ENCODE peak calls at places on chromosomes 6 and 20, in nine cellular contexts. Z, X, Q, E, H, G, W, N and F are unnamed samples.

GRCh38 chr6:87430499-87430898 is 22.7 kb downstream of the CFAP206 start:
- DNase-seq in G (no peak), Q (no peak), Z (no peak), H (no peak), E (no peak), X (no peak), W (no peak), N (no peak), F (no peak)

GRCh38 chr6:108453601-108454157 is 107.0 kb upstream of the FOXO3 start:
- DNase-seq in X (no peak), G (no peak), W (no peak), N (peak), Q (no peak), H (no peak), E (peak), Z (peak), F (no peak)

GRCh38 chr6:31202259-31203166 is 32.0 kb upstream of the POU5F1 start:
- DNase-seq in W (no peak), Q (no peak), H (no peak), G (peak), X (peak), E (no peak), N (no peak), Z (no peak), F (no peak)

GRCh38 chr20:52614036-52614863 is 357.9 kb upstream of the TSHZ2 start:
- DNase-seq in Z (no peak), X (no peak), G (no peak), Q (no peak), H (no peak), E (no peak), N (no peak), W (no peak), F (no peak)

GRCh38 chr20:53829086-53829703 is 235.6 kb upstream of the ZNF217 start:
- DNase-seq in W (no peak), N (peak), E (peak), G (no peak), H (no peak), X (peak), Q (no peak), Z (peak), F (peak)

GRCh38 chr6:55869731-55870130 is 5.7 kb downstream of the BMP5 start:
- DNase-seq in Z (no peak), Q (no peak), H (no peak), G (no peak), N (no peak), E (no peak), W (no peak), X (no peak), F (no peak)

GRCh38 chr20:330233-331149 is 5.1 kb downstream of the SOX12 start:
- DNase-seq in H (no peak), Z (peak), X (peak), E (peak), N (peak), G (no peak), Q (no peak), W (peak), F (no peak)

GRCh38 chr6:26276841-26277648 is 88.0 kb upstream of the BTN3A2 start:
- DNase-seq in H (no peak), W (no peak), Q (no peak), X (no peak), E (no peak), N (no peak), Z (no peak), G (no peak), F (no peak)

GRCh38 chr6:149483302-149483701 is 1.5 kb downstream of the ZC3H12D start:
- DNase-seq in W (no peak), X (no peak), Z (no peak), Q (no peak), N (no peak), E (no peak), H (no peak), G (no peak), F (no peak)

GRCh38 chr6:7241709-7242645 is 71.0 kb downstream of the SSR1 start:
- DNase-seq in W (no peak), E (no peak), G (no peak), H (no peak), Z (no peak), N (no peak), X (peak), Q (no peak), F (no peak)

GRCh38 chr6:96015321-96015790 is 418 bp upstream of the FUT9 start:
- DNase-seq in H (peak), W (no peak), Q (no peak), X (peak), Z (no peak), E (no peak), N (no peak), G (no peak), F (no peak)

GRCh38 chr20:38680492-38681118 is 43.7 kb upstream of the SLC32A1 start:
- DNase-seq in Z (peak), X (peak), W (no peak), N (peak), Q (no peak), E (peak), H (no peak), G (no peak), F (no peak)

GRCh38 chr6:139376604-139377218 is 2.3 kb upstream of the CITED2 start:
- DNase-seq in N (peak), Q (no peak), W (no peak), E (peak), H (no peak), X (peak), G (no peak), Z (peak), F (no peak)

GRCh38 chr20:22686097-22686496 is 101.7 kb upstream of the FOXA2 start:
- DNase-seq in W (no peak), Z (peak), N (peak), G (peak), Q (no peak), H (no peak), X (peak), E (peak), F (peak)

GRCh38 chr20:13297105-13297899 is 76.2 kb downstream of the ISM1 start:
- DNase-seq in Q (no peak), Z (no peak), H (no peak), W (no peak), E (no peak), X (peak), N (no peak), G (no peak), F (no peak)

GRCh38 chr6:30192076-30192475 is 21.1 kb downstream of the TRIM26 start:
- DNase-seq in W (no peak), Q (no peak), G (no peak), N (no peak), Z (no peak), E (no peak), X (no peak), H (no peak), F (no peak)

GRCh38 chr6:80348263-80348662 is 241.8 kb downstream of the BCKDHB start:
- DNase-seq in E (no peak), G (no peak), N (no peak), H (no peak), Q (no peak), X (no peak), W (no peak), Z (peak), F (no peak)

GRCh38 chr6:93964926-93965325 is 545.6 kb upstream of the EPHA7 start:
- DNase-seq in H (no peak), E (no peak), G (no peak), W (no peak), N (no peak), Q (no peak), X (no peak), Z (no peak), F (no peak)

GRCh38 chr6:7204726-7205125 is 97.0 kb downstream of the RREB1 start:
- DNase-seq in E (peak), G (no peak), H (no peak), Z (peak), Q (no peak), N (peak), X (no peak), W (no peak), F (no peak)

GRCh38 chr20:57508831-57509230 is 16.1 kb downstream of the CTCFL start:
- DNase-seq in Z (no peak), E (no peak), N (no peak), X (no peak), H (no peak), G (no peak), W (no peak), Q (no peak), F (no peak)

GRCh38 chr6:21241231-21242130 is 352.1 kb upstream of the SOX4 start:
- DNase-seq in H (no peak), W (no peak), G (no peak), Z (no peak), E (no peak), X (no peak), N (no peak), Q (no peak), F (no peak)

GRCh38 chr6:7846971-7847818 is 63.4 kb downstream of the TXNDC5 start:
- DNase-seq in Z (peak), H (no peak), W (no peak), G (no peak), N (peak), Q (no peak), X (no peak), E (peak), F (no peak)

GRCh38 chr20:33423141-33423834 is 20.3 kb downstream of the SNTA1 start:
- DNase-seq in G (peak), N (peak), E (peak), Q (peak), X (peak), W (no peak), H (no peak), Z (peak), F (peak)

GRCh38 chr6:6193221-6193745 is 127.2 kb downstream of the F13A1 start:
- DNase-seq in X (no peak), E (no peak), Q (no peak), H (no peak), G (no peak), N (no peak), Z (no peak), W (no peak), F (no peak)

GRCh38 chr6:26520088-26520839 is 17.9 kb upstream of the HMGN4 start:
- DNase-seq in W (no peak), H (no peak), G (no peak), Q (no peak), N (no peak), X (no peak), Z (no peak), E (no peak), F (no peak)

GRCh38 chr20:48668451-48668946 is 159.3 kb downstream of the PREX1 start:
- DNase-seq in X (no peak), Z (peak), W (no peak), N (peak), E (peak), H (peak), G (no peak), Q (no peak), F (no peak)

GRCh38 chr20:36571564-36572504 is 1.6 kb upstream of the TGIF2 start:
- DNase-seq in X (peak), Q (no peak), Z (no peak), E (no peak), G (no peak), H (no peak), W (peak), N (no peak), F (no peak)

GRCh38 chr20:3980260-3981131 is 34.9 kb downstream of the RNF24 start:
- DNase-seq in N (peak), W (peak), E (peak), Z (peak), G (no peak), H (no peak), Q (no peak), X (peak), F (no peak)

GRCh38 chr20:10040070-10040970 is 5.5 kb downstream of the ANKEF1 start:
- DNase-seq in N (peak), E (peak), Z (peak), Q (no peak), H (no peak), W (no peak), X (no peak), G (no peak), F (no peak)

GRCh38 chr20:58233881-58234528 is 5.6 kb upstream of the ANKRD60 start:
- DNase-seq in Q (no peak), X (no peak), E (no peak), G (peak), H (no peak), N (peak), W (no peak), Z (peak), F (no peak)

GRCh38 chr6:37987008-37987407 is 167.5 kb downstream of the ZFAND3 start:
- DNase-seq in X (peak), Q (no peak), G (no peak), Z (peak), W (no peak), N (peak), H (no peak), E (peak), F (no peak)

GRCh38 chr6:77341058-77341986 is 122.0 kb downstream of the HTR1B start:
- DNase-seq in Z (peak), W (no peak), X (no peak), E (peak), G (no peak), Q (no peak), N (peak), H (no peak), F (no peak)

GRCh38 chr6:137736048-137736846 is 130.8 kb upstream of the TNFAIP3 start:
- DNase-seq in X (no peak), W (peak), H (no peak), G (no peak), E (no peak), N (no peak), Z (no peak), Q (no peak), F (no peak)

GRCh38 chr20:13638162-13638495 is 603 bp downstream of the TASP1 start:
- DNase-seq in H (no peak), N (no peak), E (peak), X (no peak), Z (peak), G (no peak), Q (no peak), W (no peak), F (no peak)

GRCh38 chr6:54586251-54586650 is 260.3 kb upstream of the FAM83B start:
- DNase-seq in G (no peak), H (no peak), Z (peak), Q (no peak), E (peak), X (no peak), W (no peak), N (peak), F (peak)

GRCh38 chr6:122399055-122399347 is 451 bp upstream of the HSF2 start:
- DNase-seq in W (no peak), N (no peak), H (no peak), Q (no peak), E (no peak), G (no peak), X (no peak), Z (no peak), F (no peak)

GRCh38 chr6:30071081-30071818 is 4.3 kb downstream of the PPP1R11 start:
- DNase-seq in Z (peak), H (no peak), W (peak), E (peak), N (peak), Q (no peak), X (peak), G (peak), F (no peak)

GRCh38 chr6:125480571-125480970 is 178.8 kb upstream of the HDDC2 start:
- DNase-seq in Z (peak), Q (no peak), E (peak), W (no peak), X (no peak), H (no peak), N (peak), G (no peak), F (no peak)

GRCh38 chr20:48831702-48832422 is 4.1 kb upstream of the PREX1 start:
- DNase-seq in X (peak), N (peak), Z (peak), Q (no peak), H (no peak), W (no peak), G (no peak), E (peak), F (peak)

DNA sequence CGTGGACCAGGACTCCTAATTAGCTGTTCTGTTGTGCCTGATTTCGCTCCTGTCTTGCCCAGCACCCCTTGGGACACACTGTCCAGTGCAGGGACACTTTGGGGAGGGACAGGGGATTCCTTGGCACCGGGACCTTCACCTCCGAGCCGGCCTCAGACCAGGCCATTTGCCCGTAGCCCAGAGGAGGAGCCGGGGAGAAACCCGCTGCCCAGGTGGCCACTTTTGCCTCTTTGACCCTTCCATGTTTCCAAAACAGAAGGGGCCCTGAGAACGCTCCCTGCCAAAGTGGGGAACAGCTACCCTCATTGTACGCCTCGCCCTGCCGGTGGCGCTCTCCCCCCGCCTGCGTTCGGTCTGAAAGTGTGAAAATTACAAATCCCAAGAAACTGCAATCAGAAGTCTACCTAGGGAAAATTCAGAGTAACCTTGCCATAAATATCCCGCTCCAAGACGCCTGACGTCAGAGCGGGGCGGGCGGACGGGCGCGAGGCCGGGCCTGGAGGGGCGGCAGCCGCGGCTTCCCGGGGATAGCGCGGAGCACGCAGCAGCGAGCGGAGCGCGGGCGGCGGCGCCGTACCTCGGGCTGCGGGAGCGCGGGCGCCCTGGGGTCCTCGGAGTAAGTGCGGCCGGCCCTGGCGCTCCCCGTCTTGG is at the start of gene DAAM2:
- DNase-seq in E (peak), N (peak), H (no peak), W (no peak), Q (peak), G (peak), Z (peak), X (peak), F (no peak)
- TF ChIP-seq CTCF in E (no peak), N (peak), H (no peak), W (no peak), Q (peak), G (no peak), Z (peak), X (peak), F (peak)

GRCh38 chr6:169961772-169962561 is 210.5 kb downstream of the ERMARD start:
- DNase-seq in X (peak), Q (peak), Z (no peak), E (no peak), N (peak), H (peak), G (no peak), W (no peak), F (no peak)
- TF ChIP-seq CTCF in X (peak), Q (peak), Z (no peak), E (no peak), N (peak), H (peak), G (no peak), W (no peak), F (peak)

DNA sequence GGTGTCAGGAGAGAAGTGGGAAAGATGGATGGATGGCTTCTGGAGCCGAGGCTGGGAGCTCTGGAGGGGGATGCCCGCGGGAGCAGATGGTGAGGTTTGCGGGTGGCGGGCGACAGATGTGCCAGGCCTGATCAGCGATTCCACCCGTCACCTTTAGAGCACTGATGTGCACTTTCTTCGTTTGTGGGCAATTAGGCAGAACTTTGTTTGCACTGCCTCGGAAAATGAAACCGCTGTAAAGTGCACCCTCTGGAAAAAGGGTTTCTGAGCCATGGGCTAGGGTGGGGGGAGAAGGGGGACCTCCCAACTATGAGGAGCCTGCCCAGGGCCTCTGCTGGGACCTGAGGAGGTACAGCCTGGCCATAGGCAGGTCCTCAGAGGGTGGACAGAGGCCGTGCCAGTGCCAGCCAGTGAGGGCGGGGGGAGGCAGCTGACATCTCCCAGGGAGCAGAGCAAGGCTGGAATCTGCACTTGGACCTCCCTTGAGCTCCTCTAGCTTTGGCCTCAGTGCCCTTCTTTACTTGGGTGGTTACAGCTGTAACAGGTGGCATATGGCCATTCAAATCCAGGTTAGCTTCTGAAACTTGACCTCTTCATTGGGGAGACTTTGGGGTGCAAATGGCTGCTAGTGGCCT is 58.7 kb downstream of the CD40 start:
- DNase-seq in X (no peak), G (no peak), Z (no peak), W (no peak), H (no peak), E (no peak), N (no peak), Q (no peak), F (no peak)
- TF ChIP-seq CTCF in X (no peak), G (no peak), Z (no peak), W (no peak), H (no peak), E (no peak), N (no peak), Q (no peak), F (no peak)

GRCh38 chr6:164415832-164416563 is 893.4 kb downstream of the C6orf118 start:
- DNase-seq in G (no peak), Z (no peak), E (no peak), Q (no peak), H (no peak), X (no peak), N (peak), W (no peak), F (no peak)

GRCh38 chr6:164412566-164412965 is 896.8 kb downstream of the C6orf118 start:
- DNase-seq in N (no peak), H (no peak), X (no peak), Z (no peak), Q (no peak), G (no peak), W (no peak), E (no peak), F (no peak)

GRCh38 chr6:164419099-164419498 is 890.3 kb downstream of the C6orf118 start:
- DNase-seq in Q (no peak), H (no peak), X (no peak), G (no peak), W (no peak), N (no peak), Z (no peak), E (no peak), F (no peak)

GRCh38 chr6:164414695-164415094 is 894.7 kb downstream of the C6orf118 start:
- DNase-seq in Z (no peak), Q (no peak), G (no peak), W (no peak), H (no peak), X (no peak), E (no peak), N (no peak), F (no peak)

DNA sequence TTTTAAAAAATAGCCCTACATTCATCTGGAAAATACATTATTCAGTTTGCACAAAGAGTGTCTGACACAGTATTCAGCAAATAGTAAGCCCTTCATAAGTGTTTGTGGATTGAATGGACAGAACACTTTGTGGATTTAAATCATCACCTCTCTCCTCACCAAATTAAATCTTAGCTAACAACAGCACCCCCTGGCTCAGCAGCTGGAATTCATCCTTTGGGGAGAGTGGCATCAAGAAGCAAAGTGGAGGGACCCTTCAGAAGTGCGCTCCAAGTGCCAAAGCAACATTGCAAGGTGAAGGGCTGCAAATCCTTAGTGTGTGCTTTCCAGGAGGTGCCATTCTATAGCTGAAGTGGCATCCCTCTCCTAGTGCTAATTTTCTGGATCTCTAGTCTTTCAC is 891.9 kb downstream of the C6orf118 start:
- DNase-seq in Q (no peak), E (no peak), G (no peak), N (no peak), H (no peak), X (no peak), Z (no peak), W (no peak), F (no peak)
- TF ChIP-seq CTCF in Q (no peak), E (peak), G (no peak), N (peak), H (no peak), X (no peak), Z (no peak), W (no peak), F (no peak)

GRCh38 chr20:61861054-61861841 is 204.4 kb downstream of the TAF4 start:
- DNase-seq in E (no peak), X (no peak), N (no peak), W (no peak), Z (no peak), Q (no peak), G (no peak), H (no peak), F (no peak)
- TF ChIP-seq CTCF in E (no peak), X (no peak), N (no peak), W (no peak), Z (no peak), Q (no peak), G (no peak), H (no peak), F (no peak)

GRCh38 chr20:46939031-46939430 is 44.4 kb downstream of the EYA2 start:
- DNase-seq in Q (no peak), G (no peak), E (no peak), X (no peak), N (no peak), Z (no peak), W (no peak), H (no peak), F (no peak)
- TF ChIP-seq CTCF in Q (no peak), G (no peak), E (peak), X (no peak), N (no peak), Z (peak), W (no peak), H (no peak), F (no peak)